ENCODE peak calls at places on chromosomes 1 and 21, in ten cellular contexts. One of them, this sample, is unnamed.
A peak's percentile ranks its signal among the peaks of the same experiment; 100 is the strongest.

GRCh38 chr1:246800800-246801199 is 76.6 kb downstream of the SCCPDH start:
- DNase-seq in activated naive CD4-positive, alpha-beta T cell treated with anti-CD3 and anti-CD28 coated beads for 36 hours: no peak
- DNase-seq in COR-L47: no peak
- DNase-seq in KBM-7: no peak
- DNase-seq in Daoy: no peak
- DNase-seq in naive thymus-derived CD8-positive, alpha-beta T cell: no peak
- DNase-seq in ACHN: no peak
- DNase-seq in left kidney: no peak
- DNase-seq in NCI-H1105 treated with DMSO at 0.1 percent for 48 hours: no peak
- DNase-seq in iPS-NIHi11: no peak
- DNase-seq in this sample: no peak

GRCh38 chr1:110017792-110018191 is 16.6 kb upstream of the STRIP1 start:
- DNase-seq in activated naive CD4-positive, alpha-beta T cell treated with anti-CD3 and anti-CD28 coated beads for 36 hours: no peak
- DNase-seq in COR-L47: no peak
- DNase-seq in KBM-7: no peak
- DNase-seq in Daoy: no peak
- DNase-seq in naive thymus-derived CD8-positive, alpha-beta T cell: no peak
- DNase-seq in ACHN: no peak
- DNase-seq in left kidney: no peak
- DNase-seq in NCI-H1105 treated with DMSO at 0.1 percent for 48 hours: no peak
- DNase-seq in iPS-NIHi11: no peak
- DNase-seq in this sample: no peak

GRCh38 chr21:44395260-44395659 is 41.8 kb downstream of the TRPM2 start:
- DNase-seq in activated naive CD4-positive, alpha-beta T cell treated with anti-CD3 and anti-CD28 coated beads for 36 hours: no peak
- DNase-seq in COR-L47: no peak
- DNase-seq in KBM-7: no peak
- DNase-seq in Daoy: no peak
- DNase-seq in naive thymus-derived CD8-positive, alpha-beta T cell: no peak
- DNase-seq in ACHN: no peak
- DNase-seq in left kidney: no peak
- DNase-seq in NCI-H1105 treated with DMSO at 0.1 percent for 48 hours: no peak
- DNase-seq in iPS-NIHi11: no peak
- DNase-seq in this sample: no peak

GRCh38 chr21:43369124-43369523 is 57.8 kb downstream of the SIK1 start:
- DNase-seq in activated naive CD4-positive, alpha-beta T cell treated with anti-CD3 and anti-CD28 coated beads for 36 hours: no peak
- DNase-seq in COR-L47: no peak
- DNase-seq in KBM-7: no peak
- DNase-seq in Daoy: peak; percentile 49
- DNase-seq in naive thymus-derived CD8-positive, alpha-beta T cell: no peak
- DNase-seq in ACHN: no peak
- DNase-seq in left kidney: peak; percentile 54
- DNase-seq in NCI-H1105 treated with DMSO at 0.1 percent for 48 hours: no peak
- DNase-seq in iPS-NIHi11: no peak
- DNase-seq in this sample: peak; percentile 21

GRCh38 chr1:116514708-116515525 is 55.9 kb downstream of the CD58 start:
- DNase-seq in activated naive CD4-positive, alpha-beta T cell treated with anti-CD3 and anti-CD28 coated beads for 36 hours: peak; percentile 73
- DNase-seq in COR-L47: no peak
- DNase-seq in KBM-7: peak; percentile 96
- DNase-seq in Daoy: peak; percentile 92
- DNase-seq in naive thymus-derived CD8-positive, alpha-beta T cell: peak; percentile 65
- DNase-seq in ACHN: no peak
- DNase-seq in left kidney: no peak
- DNase-seq in NCI-H1105 treated with DMSO at 0.1 percent for 48 hours: no peak
- DNase-seq in iPS-NIHi11: no peak
- DNase-seq in this sample: no peak

GRCh38 chr1:57770772-57771171 is 346.9 kb upstream of the DAB1 start:
- DNase-seq in activated naive CD4-positive, alpha-beta T cell treated with anti-CD3 and anti-CD28 coated beads for 36 hours: no peak
- DNase-seq in COR-L47: no peak
- DNase-seq in KBM-7: peak; percentile 2
- DNase-seq in Daoy: peak; percentile 5
- DNase-seq in naive thymus-derived CD8-positive, alpha-beta T cell: no peak
- DNase-seq in ACHN: peak; percentile 15
- DNase-seq in left kidney: peak; percentile 5
- DNase-seq in NCI-H1105 treated with DMSO at 0.1 percent for 48 hours: peak; percentile 5
- DNase-seq in iPS-NIHi11: peak; percentile 22
- DNase-seq in this sample: no peak

GRCh38 chr1:241582921-241583321 is 50.7 kb downstream of the KMO start:
- DNase-seq in activated naive CD4-positive, alpha-beta T cell treated with anti-CD3 and anti-CD28 coated beads for 36 hours: no peak
- DNase-seq in COR-L47: no peak
- DNase-seq in KBM-7: no peak
- DNase-seq in Daoy: no peak
- DNase-seq in naive thymus-derived CD8-positive, alpha-beta T cell: no peak
- DNase-seq in ACHN: no peak
- DNase-seq in left kidney: no peak
- DNase-seq in NCI-H1105 treated with DMSO at 0.1 percent for 48 hours: no peak
- DNase-seq in iPS-NIHi11: no peak
- DNase-seq in this sample: no peak

GRCh38 chr21:42532466-42533181 is 19.0 kb downstream of the SLC37A1 start:
- DNase-seq in activated naive CD4-positive, alpha-beta T cell treated with anti-CD3 and anti-CD28 coated beads for 36 hours: no peak
- DNase-seq in COR-L47: no peak
- DNase-seq in KBM-7: no peak
- DNase-seq in Daoy: peak; percentile 27
- DNase-seq in naive thymus-derived CD8-positive, alpha-beta T cell: no peak
- DNase-seq in ACHN: no peak
- DNase-seq in left kidney: peak; percentile 74
- DNase-seq in NCI-H1105 treated with DMSO at 0.1 percent for 48 hours: no peak
- DNase-seq in iPS-NIHi11: no peak
- DNase-seq in this sample: no peak

GRCh38 chr21:27462786-27463185 is 495.9 kb upstream of the ADAMTS5 start:
- DNase-seq in activated naive CD4-positive, alpha-beta T cell treated with anti-CD3 and anti-CD28 coated beads for 36 hours: no peak
- DNase-seq in COR-L47: no peak
- DNase-seq in KBM-7: no peak
- DNase-seq in Daoy: no peak
- DNase-seq in naive thymus-derived CD8-positive, alpha-beta T cell: no peak
- DNase-seq in ACHN: no peak
- DNase-seq in left kidney: no peak
- DNase-seq in NCI-H1105 treated with DMSO at 0.1 percent for 48 hours: no peak
- DNase-seq in iPS-NIHi11: no peak
- DNase-seq in this sample: no peak

GRCh38 chr1:208929575-208929974 is 653.9 kb upstream of the CAMK1G start:
- DNase-seq in activated naive CD4-positive, alpha-beta T cell treated with anti-CD3 and anti-CD28 coated beads for 36 hours: no peak
- DNase-seq in COR-L47: no peak
- DNase-seq in KBM-7: no peak
- DNase-seq in Daoy: peak; percentile 13
- DNase-seq in naive thymus-derived CD8-positive, alpha-beta T cell: no peak
- DNase-seq in ACHN: no peak
- DNase-seq in left kidney: no peak
- DNase-seq in NCI-H1105 treated with DMSO at 0.1 percent for 48 hours: no peak
- DNase-seq in iPS-NIHi11: no peak
- DNase-seq in this sample: peak; percentile 76